ENCODE peak calls at places on chromosomes 6 and 20, in eight cellular contexts. One of them, this sample, is unnamed.

GRCh38 chr6:149026530-149026942 is 279.7 kb downstream of the UST start:
- DNase-seq in A549: no peak
- DNase-seq in GM23338: peak; percentile 89
- DNase-seq in HCT116: peak; percentile 70
- DNase-seq in Panc1: no peak
- DNase-seq in HepG2: peak; percentile 48
- DNase-seq in SK-N-SH: peak; percentile 32
- DNase-seq in K562: peak; percentile 66
- DNase-seq in this sample: peak; percentile 60

GRCh38 chr6:7747901-7748504 is 22.1 kb downstream of the BMP6 start:
- DNase-seq in A549: no peak
- DNase-seq in GM23338: no peak
- DNase-seq in HCT116: no peak
- DNase-seq in Panc1: no peak
- DNase-seq in HepG2: no peak
- DNase-seq in SK-N-SH: no peak
- DNase-seq in K562: no peak
- DNase-seq in this sample: no peak

GRCh38 chr6:106629859-106630163 is 433 bp downstream of the QRSL1 start:
- DNase-seq in A549: no peak
- DNase-seq in GM23338: no peak
- DNase-seq in HCT116: no peak
- DNase-seq in Panc1: no peak
- DNase-seq in HepG2: no peak
- DNase-seq in SK-N-SH: no peak
- DNase-seq in K562: no peak
- DNase-seq in this sample: no peak

GRCh38 chr6:33740794-33741193 is 5.9 kb downstream of the IP6K3 start:
- DNase-seq in A549: no peak
- DNase-seq in GM23338: no peak
- DNase-seq in HCT116: no peak
- DNase-seq in Panc1: no peak
- DNase-seq in HepG2: no peak
- DNase-seq in SK-N-SH: no peak
- DNase-seq in K562: no peak
- DNase-seq in this sample: no peak

GRCh38 chr6:101545171-101545570 is 151.7 kb downstream of the GRIK2 start:
- DNase-seq in A549: no peak
- DNase-seq in GM23338: no peak
- DNase-seq in HCT116: no peak
- DNase-seq in Panc1: no peak
- DNase-seq in HepG2: no peak
- DNase-seq in SK-N-SH: no peak
- DNase-seq in K562: no peak
- DNase-seq in this sample: no peak

GRCh38 chr6:167968091-167968490 is 29.4 kb upstream of the KIF25 start:
- DNase-seq in A549: peak; percentile 9
- DNase-seq in GM23338: peak; percentile 86
- DNase-seq in HCT116: peak; percentile 16
- DNase-seq in Panc1: no peak
- DNase-seq in HepG2: peak; percentile 65
- DNase-seq in SK-N-SH: peak; percentile 55
- DNase-seq in K562: peak; percentile 68
- DNase-seq in this sample: no peak

GRCh38 chr20:1524004-1524403 is 32.8 kb upstream of the SIRPB2 start:
- DNase-seq in A549: no peak
- DNase-seq in GM23338: no peak
- DNase-seq in HCT116: no peak
- DNase-seq in Panc1: no peak
- DNase-seq in HepG2: no peak
- DNase-seq in SK-N-SH: no peak
- DNase-seq in K562: no peak
- DNase-seq in this sample: peak; percentile 82

GRCh38 chr6:116386581-116387299 is 16.0 kb downstream of the DSE start:
- DNase-seq in A549: peak; percentile 9
- DNase-seq in GM23338: no peak
- DNase-seq in HCT116: peak; percentile 49
- DNase-seq in Panc1: no peak
- DNase-seq in HepG2: no peak
- DNase-seq in SK-N-SH: no peak
- DNase-seq in K562: no peak
- DNase-seq in this sample: no peak

GRCh38 chr6:21305827-21306469 is 287.6 kb upstream of the SOX4 start:
- DNase-seq in A549: no peak
- DNase-seq in GM23338: no peak
- DNase-seq in HCT116: no peak
- DNase-seq in Panc1: no peak
- DNase-seq in HepG2: peak; percentile 70
- DNase-seq in SK-N-SH: no peak
- DNase-seq in K562: no peak
- DNase-seq in this sample: peak; percentile 44

GRCh38 chr20:29689411-29690225 is 1567.8 kb upstream of the DEFB115 start:
- DNase-seq in A549: no peak
- DNase-seq in GM23338: no peak
- DNase-seq in HCT116: no peak
- DNase-seq in Panc1: no peak
- DNase-seq in HepG2: no peak
- DNase-seq in SK-N-SH: peak; percentile 82
- DNase-seq in K562: peak; percentile 76
- DNase-seq in this sample: no peak

GRCh38 chr20:4455996-4456395 is 265.7 kb upstream of the PRND start:
- DNase-seq in A549: no peak
- DNase-seq in GM23338: no peak
- DNase-seq in HCT116: no peak
- DNase-seq in Panc1: no peak
- DNase-seq in HepG2: no peak
- DNase-seq in SK-N-SH: no peak
- DNase-seq in K562: no peak
- DNase-seq in this sample: no peak

GRCh38 chr6:111711476-111711875 is 105.8 kb upstream of the TRAF3IP2 start:
- DNase-seq in A549: no peak
- DNase-seq in GM23338: peak; percentile 38
- DNase-seq in HCT116: no peak
- DNase-seq in Panc1: no peak
- DNase-seq in HepG2: no peak
- DNase-seq in SK-N-SH: peak; percentile 59
- DNase-seq in K562: no peak
- DNase-seq in this sample: no peak

GRCh38 chr20:44748005-44748370 is 2.3 kb downstream of the KCNK15 start:
- DNase-seq in A549: no peak
- DNase-seq in GM23338: no peak
- DNase-seq in HCT116: peak; percentile 18
- DNase-seq in Panc1: no peak
- DNase-seq in HepG2: peak; percentile 23
- DNase-seq in SK-N-SH: peak; percentile 86
- DNase-seq in K562: no peak
- DNase-seq in this sample: no peak

GRCh38 chr6:1312444-1313363 is 806 bp downstream of the FOXQ1 start:
- DNase-seq in A549: no peak
- DNase-seq in GM23338: peak; percentile 71
- DNase-seq in HCT116: no peak
- DNase-seq in Panc1: no peak
- DNase-seq in HepG2: no peak
- DNase-seq in SK-N-SH: peak; percentile 30
- DNase-seq in K562: no peak
- DNase-seq in this sample: peak; percentile 82

GRCh38 chr6:168058691-168059551 is 20.1 kb downstream of the FRMD1 start:
- DNase-seq in A549: no peak
- DNase-seq in GM23338: peak; percentile 62
- DNase-seq in HCT116: no peak
- DNase-seq in Panc1: no peak
- DNase-seq in HepG2: no peak
- DNase-seq in SK-N-SH: no peak
- DNase-seq in K562: peak; percentile 41
- DNase-seq in this sample: no peak

GRCh38 chr6:73803562-73804221 is 107.7 kb downstream of the CD109 start:
- DNase-seq in A549: peak; percentile 25
- DNase-seq in GM23338: peak; percentile 78
- DNase-seq in HCT116: peak; percentile 32
- DNase-seq in Panc1: no peak
- DNase-seq in HepG2: peak; percentile 35
- DNase-seq in SK-N-SH: peak; percentile 19
- DNase-seq in K562: peak; percentile 14
- DNase-seq in this sample: peak; percentile 5

GRCh38 chr6:121112358-121112757 is 221.9 kb downstream of the TBC1D32 start:
- DNase-seq in A549: no peak
- DNase-seq in GM23338: no peak
- DNase-seq in HCT116: no peak
- DNase-seq in Panc1: no peak
- DNase-seq in HepG2: no peak
- DNase-seq in SK-N-SH: no peak
- DNase-seq in K562: no peak
- DNase-seq in this sample: no peak

GRCh38 chr6:12748815-12749521 is 32.4 kb downstream of the PHACTR1 start:
- DNase-seq in A549: no peak
- DNase-seq in GM23338: peak; percentile 94
- DNase-seq in HCT116: no peak
- DNase-seq in Panc1: no peak
- DNase-seq in HepG2: no peak
- DNase-seq in SK-N-SH: peak; percentile 87
- DNase-seq in K562: no peak
- DNase-seq in this sample: no peak

GRCh38 chr20:9977629-9978028 is 57.2 kb upstream of the ANKEF1 start:
- DNase-seq in A549: no peak
- DNase-seq in GM23338: no peak
- DNase-seq in HCT116: peak; percentile 80
- DNase-seq in Panc1: no peak
- DNase-seq in HepG2: peak; percentile 10
- DNase-seq in SK-N-SH: no peak
- DNase-seq in K562: no peak
- DNase-seq in this sample: no peak

GRCh38 chr20:3654326-3655031 is 8.7 kb downstream of the GFRA4 start:
- DNase-seq in A549: no peak
- DNase-seq in GM23338: no peak
- DNase-seq in HCT116: no peak
- DNase-seq in Panc1: no peak
- DNase-seq in HepG2: no peak
- DNase-seq in SK-N-SH: peak; percentile 50
- DNase-seq in K562: no peak
- DNase-seq in this sample: no peak

GRCh38 chr6:154605207-154605877 is 94.9 kb upstream of the CNKSR3 start:
- DNase-seq in A549: no peak
- DNase-seq in GM23338: no peak
- DNase-seq in HCT116: no peak
- DNase-seq in Panc1: no peak
- DNase-seq in HepG2: no peak
- DNase-seq in SK-N-SH: no peak
- DNase-seq in K562: no peak
- DNase-seq in this sample: no peak

GRCh38 chr20:25544316-25544715 is 41.0 kb downstream of the NINL start:
- DNase-seq in A549: no peak
- DNase-seq in GM23338: no peak
- DNase-seq in HCT116: no peak
- DNase-seq in Panc1: no peak
- DNase-seq in HepG2: no peak
- DNase-seq in SK-N-SH: no peak
- DNase-seq in K562: no peak
- DNase-seq in this sample: no peak
- TF ChIP-seq REST in A549: no peak
- TF ChIP-seq REST in GM23338: no peak
- TF ChIP-seq REST in HCT116: no peak
- TF ChIP-seq REST in Panc1: no peak
- TF ChIP-seq REST in HepG2: no peak
- TF ChIP-seq REST in SK-N-SH: no peak
- TF ChIP-seq REST in K562: no peak
- TF ChIP-seq REST in this sample: no peak

GRCh38 chr6:124658053-124658452 is 304.2 kb upstream of the RNF217 start:
- DNase-seq in A549: no peak
- DNase-seq in GM23338: no peak
- DNase-seq in HCT116: no peak
- DNase-seq in Panc1: no peak
- DNase-seq in HepG2: no peak
- DNase-seq in SK-N-SH: no peak
- DNase-seq in K562: no peak
- DNase-seq in this sample: no peak
- TF ChIP-seq REST in A549: no peak
- TF ChIP-seq REST in GM23338: no peak
- TF ChIP-seq REST in HCT116: no peak
- TF ChIP-seq REST in Panc1: no peak
- TF ChIP-seq REST in HepG2: no peak
- TF ChIP-seq REST in SK-N-SH: no peak
- TF ChIP-seq REST in K562: no peak
- TF ChIP-seq REST in this sample: no peak

DNA sequence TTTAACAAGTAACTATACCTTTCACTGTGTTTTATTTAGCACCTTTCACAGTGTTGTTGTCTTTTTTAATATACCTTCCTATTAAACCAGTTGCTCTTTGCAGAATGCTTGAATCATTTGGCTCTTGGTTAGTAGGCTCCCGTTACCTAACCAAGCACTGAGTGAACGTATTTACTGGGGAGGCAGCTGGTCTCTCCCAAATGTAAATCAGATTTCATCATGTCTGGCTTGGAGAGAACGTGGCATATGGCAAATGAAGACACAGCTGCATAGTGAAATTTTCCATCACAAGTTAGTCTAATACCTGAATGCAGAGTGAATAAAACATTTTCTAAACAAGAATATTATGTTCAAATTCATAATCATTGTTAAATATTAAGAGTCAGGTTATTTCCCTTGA is 12.4 kb downstream of the HTR1E start:
- DNase-seq in A549: no peak
- DNase-seq in GM23338: no peak
- DNase-seq in HCT116: no peak
- DNase-seq in Panc1: no peak
- DNase-seq in HepG2: no peak
- DNase-seq in SK-N-SH: no peak
- DNase-seq in K562: no peak
- DNase-seq in this sample: no peak
- TF ChIP-seq REST in A549: no peak
- TF ChIP-seq REST in GM23338: no peak
- TF ChIP-seq REST in HCT116: no peak
- TF ChIP-seq REST in Panc1: no peak
- TF ChIP-seq REST in HepG2: no peak
- TF ChIP-seq REST in SK-N-SH: no peak
- TF ChIP-seq REST in K562: no peak
- TF ChIP-seq REST in this sample: no peak

GRCh38 chr20:25206063-25206403 is 10.5 kb downstream of the ENTPD6 start:
- DNase-seq in A549: no peak
- DNase-seq in GM23338: no peak
- DNase-seq in HCT116: no peak
- DNase-seq in Panc1: no peak
- DNase-seq in HepG2: no peak
- DNase-seq in SK-N-SH: no peak
- DNase-seq in K562: no peak
- DNase-seq in this sample: no peak
- TF ChIP-seq REST in A549: no peak
- TF ChIP-seq REST in GM23338: no peak
- TF ChIP-seq REST in HCT116: no peak
- TF ChIP-seq REST in Panc1: no peak
- TF ChIP-seq REST in HepG2: no peak
- TF ChIP-seq REST in SK-N-SH: no peak
- TF ChIP-seq REST in K562: no peak
- TF ChIP-seq REST in this sample: no peak